ENCODE peak calls at places on chromosomes 13 and 19, in five cellular contexts. L is lower leg skin, O is heart left ventricle, P is esophagus squamous epithelium, I is transverse colon. R is an unnamed sample.

GRCh38 chr19:3099347-3100145 is 5.4 kb downstream of the GNA11 start:
- DNase-seq in L (no peak), O (no peak), P (no peak), I (no peak), R (no peak)

GRCh38 chr19:30535011-30535410 is 162.8 kb downstream of the ZNF536 start:
- DNase-seq in L (no peak), O (no peak), P (no peak), I (no peak), R (no peak)

GRCh38 chr19:17615889-17616685 is 60.6 kb downstream of the COLGALT1 start:
- DNase-seq in L (no peak), O (no peak), P (no peak), I (no peak), R (no peak)

GRCh38 chr13:112722433-112723250 is 32.8 kb downstream of the ATP11A start:
- DNase-seq in L (peak; percentile 50), O (peak; percentile 66), P (no peak), I (no peak), R (peak; percentile 75)

GRCh38 chr13:69292789-69293425 is 814.7 kb upstream of the ATXN8OS start:
- DNase-seq in L (no peak), O (no peak), P (no peak), I (no peak), R (no peak)

GRCh38 chr19:48874309-48875135 is 2.3 kb downstream of the PPP1R15A start:
- DNase-seq in L (no peak), O (peak; percentile 35), P (no peak), I (peak; percentile 45), R (peak; percentile 38)

GRCh38 chr19:30564551-30565011 is 192.4 kb downstream of the ZNF536 start:
- DNase-seq in L (no peak), O (no peak), P (no peak), I (no peak), R (no peak)

GRCh38 chr13:45369116-45369515 is 28.1 kb upstream of the TPT1 start:
- DNase-seq in L (no peak), O (no peak), P (no peak), I (no peak), R (no peak)

GRCh38 chr13:96946709-96947311 is 47.5 kb downstream of the OXGR1 start:
- DNase-seq in L (no peak), O (no peak), P (no peak), I (peak; percentile 34), R (no peak)

GRCh38 chr19:52453324-52454094 is at the start of gene ZNF578:
- DNase-seq in L (peak; percentile 62), O (peak; percentile 88), P (peak; percentile 19), I (peak; percentile 46), R (peak; percentile 67)

GRCh38 chr13:113926951-113927660 is 46.8 kb downstream of the C13orf46 start:
- DNase-seq in L (no peak), O (no peak), P (no peak), I (no peak), R (no peak)

GRCh38 chr19:17332677-17333581 is 1.7 kb downstream of the ANO8 start:
- DNase-seq in L (no peak), O (no peak), P (no peak), I (no peak), R (no peak)

GRCh38 chr13:92994056-92994455 is 232.6 kb upstream of the GPC6 start:
- DNase-seq in L (no peak), O (no peak), P (no peak), I (no peak), R (no peak)

GRCh38 chr13:20465218-20465879 is 60.3 kb downstream of the CRYL1 start:
- DNase-seq in L (peak; percentile 39), O (no peak), P (no peak), I (peak; percentile 42), R (no peak)

GRCh38 chr19:38228005-38228377 is 4.0 kb upstream of the DPF1 start:
- DNase-seq in L (no peak), O (no peak), P (no peak), I (no peak), R (no peak)

GRCh38 chr13:92461831-92462230 is 764.8 kb upstream of the GPC6 start:
- DNase-seq in L (no peak), O (no peak), P (no peak), I (no peak), R (no peak)

GRCh38 chr13:114095486-114095885 is 36.9 kb downstream of the RASA3 start:
- DNase-seq in L (no peak), O (no peak), P (no peak), I (no peak), R (no peak)

GRCh38 chr19:39695759-39696158 is 8.5 kb upstream of the LGALS14 start:
- DNase-seq in L (no peak), O (no peak), P (no peak), I (no peak), R (no peak)

GRCh38 chr19:19637523-19638251 is 5.8 kb downstream of the GMIP start:
- DNase-seq in L (no peak), O (no peak), P (no peak), I (no peak), R (no peak)

GRCh38 chr13:30971575-30971974 is 39.1 kb downstream of the TEX26 start:
- DNase-seq in L (no peak), O (no peak), P (no peak), I (no peak), R (no peak)

GRCh38 chr19:49469828-49470614 is 4.0 kb upstream of the FLT3LG start:
- DNase-seq in L (no peak), O (no peak), P (no peak), I (peak; percentile 72), R (no peak)

GRCh38 chr13:113749507-113749906 is 9.5 kb upstream of the TMEM255B start:
- DNase-seq in L (no peak), O (no peak), P (no peak), I (no peak), R (no peak)

GRCh38 chr19:38990949-38991697 is 15.6 kb upstream of the FBXO17 start:
- DNase-seq in L (no peak), O (no peak), P (no peak), I (no peak), R (no peak)

GRCh38 chr19:38729653-38730469 is 14.4 kb downstream of the CAPN12 start:
- DNase-seq in L (peak; percentile 34), O (peak; percentile 58), P (no peak), I (peak; percentile 80), R (peak; percentile 78)

DNA sequence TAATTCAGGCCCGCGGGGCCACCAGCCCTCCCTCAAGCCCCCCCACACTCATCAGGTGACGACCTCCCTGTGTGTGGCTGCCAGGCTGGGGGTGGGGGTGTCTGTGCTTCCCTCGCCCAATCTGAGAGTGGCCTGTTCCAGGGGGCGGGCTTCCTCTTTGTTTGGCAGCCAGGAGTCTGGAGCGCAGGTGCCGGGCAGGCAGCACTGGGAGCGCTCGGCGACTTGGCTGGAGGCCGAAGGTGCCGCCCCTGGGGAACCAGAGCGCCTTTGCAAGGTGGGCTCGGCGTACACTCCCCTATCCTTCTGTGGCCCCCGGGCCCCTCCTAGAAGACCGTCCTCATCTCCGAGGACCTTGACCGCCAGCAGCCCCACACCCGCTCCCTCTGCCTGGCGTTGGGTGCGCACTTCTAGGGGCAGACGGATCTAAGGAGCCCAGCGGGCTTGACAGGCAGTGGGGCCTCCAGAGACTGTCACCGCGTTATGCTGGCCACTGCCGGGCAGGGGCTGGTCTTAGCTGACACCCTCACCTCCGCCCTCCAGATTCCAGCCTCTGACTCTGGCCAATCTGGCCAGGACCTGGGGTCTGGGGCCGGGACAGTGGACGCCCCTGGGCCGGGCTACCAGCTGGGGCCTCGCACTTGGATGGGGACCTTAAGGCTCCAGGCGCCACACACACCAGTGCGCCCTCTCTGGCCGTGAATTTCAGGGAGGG is 5.6 kb upstream of the ZNF98 start:
- DNase-seq in L (no peak), O (no peak), P (no peak), I (no peak), R (peak; percentile 76)
- TF ChIP-seq POLR2A in L (no peak), O (no peak), P (no peak), I (no peak), R (peak; percentile 81)

GRCh38 chr19:45451181-45451849 is 16.5 kb upstream of the FOSB start:
- DNase-seq in L (no peak), O (peak; percentile 31), P (no peak), I (peak; percentile 54), R (peak; percentile 46)
- TF ChIP-seq POLR2A in L (no peak), O (no peak), P (no peak), I (peak; percentile 50), R (no peak)

GRCh38 chr19:34255546-34255945 is 1.2 kb downstream of the GARRE1 start:
- DNase-seq in L (no peak), O (no peak), P (no peak), I (no peak), R (no peak)

GRCh38 chr19:34254552-34255432 is at the start of gene GARRE1:
- DNase-seq in L (no peak), O (peak; percentile 64), P (no peak), I (peak; percentile 46), R (peak; percentile 89)

GRCh38 chr19:34256835-34257558 is 2.6 kb downstream of the GARRE1 start:
- DNase-seq in L (no peak), O (no peak), P (no peak), I (no peak), R (no peak)

GRCh38 chr19:34257559-34257924 is 3.2 kb downstream of the GARRE1 start:
- DNase-seq in L (no peak), O (no peak), P (no peak), I (no peak), R (no peak)

GRCh38 chr19:34253711-34254551 is 423 bp upstream of the GARRE1 start:
- DNase-seq in L (peak; percentile 68), O (peak; percentile 90), P (peak; percentile 32), I (peak; percentile 92), R (peak; percentile 88)
- TF ChIP-seq POLR2A in L (peak; percentile 37), O (peak; percentile 82), P (peak; percentile 94), I (peak; percentile 89), R (peak; percentile 59)

GRCh38 chr19:1382250-1382649 is 1.5 kb upstream of the NDUFS7 start:
- DNase-seq in L (no peak), O (no peak), P (no peak), I (no peak), R (no peak)

GRCh38 chr19:1383014-1383310 is 745 bp upstream of the NDUFS7 start:
- DNase-seq in L (no peak), O (no peak), P (no peak), I (no peak), R (no peak)

GRCh38 chr19:1384478-1385110 is 887 bp downstream of the NDUFS7 start:
- DNase-seq in L (no peak), O (no peak), P (no peak), I (no peak), R (no peak)

GRCh38 chr19:1384085-1384462 is 367 bp downstream of the NDUFS7 start:
- DNase-seq in L (no peak), O (no peak), P (no peak), I (no peak), R (no peak)

DNA sequence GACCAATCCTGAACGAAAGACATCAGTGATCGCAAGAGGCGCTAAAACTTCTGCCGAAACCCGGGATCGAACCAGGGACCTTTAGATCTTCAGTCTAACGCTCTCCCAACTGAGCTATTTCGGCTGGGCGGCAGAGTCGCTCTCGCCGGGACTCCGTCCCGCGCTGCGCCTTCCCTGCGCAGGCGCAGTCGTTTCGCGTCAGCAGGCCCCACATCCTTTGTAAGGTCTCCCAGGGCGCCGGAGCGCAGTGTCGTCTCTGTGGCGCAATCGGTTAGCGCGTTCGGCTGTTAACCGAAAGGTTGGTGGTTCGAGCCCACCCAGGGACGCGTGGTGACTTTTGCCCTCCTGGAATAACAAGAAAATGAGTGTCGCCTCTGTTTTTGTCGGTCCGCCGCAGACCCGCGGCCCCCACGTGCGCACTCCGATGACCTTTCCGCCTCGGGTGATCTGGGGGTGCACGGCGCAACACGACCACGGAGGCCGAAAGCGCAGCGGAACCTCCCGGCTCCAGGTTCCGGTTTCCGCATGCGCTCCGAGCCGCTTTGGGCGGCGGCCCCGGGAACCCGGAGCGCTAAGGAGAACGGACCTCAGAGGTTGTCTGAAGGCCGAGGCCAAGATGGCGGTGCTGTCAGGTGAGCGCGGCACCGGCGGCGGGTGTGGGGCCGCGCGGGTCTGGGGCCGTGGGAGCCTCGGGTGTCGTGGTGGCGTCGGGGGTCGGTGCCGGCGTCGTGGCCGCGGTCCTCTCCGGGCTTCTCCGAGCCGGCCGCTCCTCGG is at the start of gene NDUFS7:
- DNase-seq in L (peak; percentile 89), O (peak; percentile 92), P (peak; percentile 53), I (peak; percentile 91), R (peak; percentile 94)
- TF ChIP-seq POLR2A in L (no peak), O (peak; percentile 69), P (peak; percentile 75), I (peak; percentile 83), R (peak; percentile 62)

R was measured in body of pancreas.